ENCODE peak calls at places on chromosome 22, in seven cellular contexts. One of them, this sample, is unnamed.

GRCh38 chr22:46175631-46176030 is 25.3 kb downstream of the PPARA start:
- DNase-seq in AG04449: peak; percentile 44
- DNase-seq in thyroid gland: no peak
- DNase-seq in brain microvascular endothelial cell: no peak
- DNase-seq in dorsolateral prefrontal cortex: no peak
- DNase-seq in psoas muscle: no peak
- DNase-seq in Panc1: no peak
- DNase-seq in this sample: peak; percentile 65

GRCh38 chr22:32572741-32573140 is 98.1 kb downstream of the FBXO7 start:
- DNase-seq in AG04449: no peak
- DNase-seq in thyroid gland: no peak
- DNase-seq in brain microvascular endothelial cell: no peak
- DNase-seq in dorsolateral prefrontal cortex: no peak
- DNase-seq in psoas muscle: no peak
- DNase-seq in Panc1: no peak
- DNase-seq in this sample: no peak

GRCh38 chr22:32852346-32853251 is 51.1 kb downstream of the TIMP3 start:
- DNase-seq in AG04449: no peak
- DNase-seq in thyroid gland: peak; percentile 88
- DNase-seq in brain microvascular endothelial cell: peak; percentile 39
- DNase-seq in dorsolateral prefrontal cortex: no peak
- DNase-seq in psoas muscle: peak; percentile 52
- DNase-seq in Panc1: no peak
- DNase-seq in this sample: no peak

GRCh38 chr22:49239264-49240015 is 588.2 kb downstream of the BRD1 start:
- DNase-seq in AG04449: no peak
- DNase-seq in thyroid gland: no peak
- DNase-seq in brain microvascular endothelial cell: no peak
- DNase-seq in dorsolateral prefrontal cortex: no peak
- DNase-seq in psoas muscle: no peak
- DNase-seq in Panc1: no peak
- DNase-seq in this sample: no peak

GRCh38 chr22:29369460-29369859 is 18.9 kb downstream of the AP1B1 start:
- DNase-seq in AG04449: no peak
- DNase-seq in thyroid gland: peak; percentile 30
- DNase-seq in brain microvascular endothelial cell: peak; percentile 85
- DNase-seq in dorsolateral prefrontal cortex: peak; percentile 78
- DNase-seq in psoas muscle: peak; percentile 79
- DNase-seq in Panc1: no peak
- DNase-seq in this sample: no peak

GRCh38 chr22:22045576-22046335 is 63.2 kb upstream of the TOP3B start:
- DNase-seq in AG04449: no peak
- DNase-seq in thyroid gland: no peak
- DNase-seq in brain microvascular endothelial cell: no peak
- DNase-seq in dorsolateral prefrontal cortex: no peak
- DNase-seq in psoas muscle: no peak
- DNase-seq in Panc1: no peak
- DNase-seq in this sample: no peak

GRCh38 chr22:41917906-41918791 is 3.3 kb upstream of the SHISA8 start:
- DNase-seq in AG04449: no peak
- DNase-seq in thyroid gland: peak; percentile 25
- DNase-seq in brain microvascular endothelial cell: peak; percentile 29
- DNase-seq in dorsolateral prefrontal cortex: no peak
- DNase-seq in psoas muscle: peak; percentile 62
- DNase-seq in Panc1: no peak
- DNase-seq in this sample: no peak

GRCh38 chr22:24390576-24390975 is 36.8 kb upstream of the ADORA2A start:
- DNase-seq in AG04449: no peak
- DNase-seq in thyroid gland: no peak
- DNase-seq in brain microvascular endothelial cell: peak; percentile 50
- DNase-seq in dorsolateral prefrontal cortex: no peak
- DNase-seq in psoas muscle: peak; percentile 46
- DNase-seq in Panc1: no peak
- DNase-seq in this sample: no peak

GRCh38 chr22:44542561-44543222 is 44.7 kb upstream of the RTL6 start:
- DNase-seq in AG04449: no peak
- DNase-seq in thyroid gland: no peak
- DNase-seq in brain microvascular endothelial cell: no peak
- DNase-seq in dorsolateral prefrontal cortex: peak; percentile 25
- DNase-seq in psoas muscle: no peak
- DNase-seq in Panc1: no peak
- DNase-seq in this sample: no peak

GRCh38 chr22:17964153-17964552 is 60.2 kb downstream of the MICAL3 start:
- DNase-seq in AG04449: no peak
- DNase-seq in thyroid gland: peak; percentile 27
- DNase-seq in brain microvascular endothelial cell: no peak
- DNase-seq in dorsolateral prefrontal cortex: no peak
- DNase-seq in psoas muscle: no peak
- DNase-seq in Panc1: no peak
- DNase-seq in this sample: no peak

GRCh38 chr22:44786610-44787009 is 34.2 kb downstream of the ARHGAP8 start:
- DNase-seq in AG04449: no peak
- DNase-seq in thyroid gland: no peak
- DNase-seq in brain microvascular endothelial cell: no peak
- DNase-seq in dorsolateral prefrontal cortex: no peak
- DNase-seq in psoas muscle: no peak
- DNase-seq in Panc1: no peak
- DNase-seq in this sample: no peak

GRCh38 chr22:17167486-17167885 is 8.4 kb upstream of the HDHD5 start:
- DNase-seq in AG04449: no peak
- DNase-seq in thyroid gland: peak; percentile 40
- DNase-seq in brain microvascular endothelial cell: no peak
- DNase-seq in dorsolateral prefrontal cortex: peak; percentile 46
- DNase-seq in psoas muscle: peak; percentile 65
- DNase-seq in Panc1: no peak
- DNase-seq in this sample: no peak

GRCh38 chr22:50730013-50730891 is 7.8 kb upstream of the ACR start:
- DNase-seq in AG04449: no peak
- DNase-seq in thyroid gland: no peak
- DNase-seq in brain microvascular endothelial cell: no peak
- DNase-seq in dorsolateral prefrontal cortex: peak; percentile 31
- DNase-seq in psoas muscle: no peak
- DNase-seq in Panc1: no peak
- DNase-seq in this sample: no peak

GRCh38 chr22:46250783-46251125 is 661 bp upstream of the CDPF1 start:
- DNase-seq in AG04449: no peak
- DNase-seq in thyroid gland: no peak
- DNase-seq in brain microvascular endothelial cell: no peak
- DNase-seq in dorsolateral prefrontal cortex: no peak
- DNase-seq in psoas muscle: no peak
- DNase-seq in Panc1: no peak
- DNase-seq in this sample: no peak

GRCh38 chr22:25362883-25363240 is 143.4 kb downstream of the CRYBB2 start:
- DNase-seq in AG04449: no peak
- DNase-seq in thyroid gland: no peak
- DNase-seq in brain microvascular endothelial cell: no peak
- DNase-seq in dorsolateral prefrontal cortex: peak; percentile 38
- DNase-seq in psoas muscle: peak; percentile 7
- DNase-seq in Panc1: no peak
- DNase-seq in this sample: no peak

GRCh38 chr22:31585161-31585859 is 76.7 kb downstream of the PISD start:
- DNase-seq in AG04449: no peak
- DNase-seq in thyroid gland: no peak
- DNase-seq in brain microvascular endothelial cell: peak; percentile 86
- DNase-seq in dorsolateral prefrontal cortex: no peak
- DNase-seq in psoas muscle: no peak
- DNase-seq in Panc1: no peak
- DNase-seq in this sample: no peak

GRCh38 chr22:50342651-50343540 is at the start of gene PPP6R2:
- DNase-seq in AG04449: no peak
- DNase-seq in thyroid gland: peak; percentile 78
- DNase-seq in brain microvascular endothelial cell: peak; percentile 47
- DNase-seq in dorsolateral prefrontal cortex: peak; percentile 93
- DNase-seq in psoas muscle: peak; percentile 86
- DNase-seq in Panc1: no peak
- DNase-seq in this sample: no peak

GRCh38 chr22:41672780-41673509 is 15.7 kb downstream of the SNU13 start:
- DNase-seq in AG04449: no peak
- DNase-seq in thyroid gland: no peak
- DNase-seq in brain microvascular endothelial cell: no peak
- DNase-seq in dorsolateral prefrontal cortex: no peak
- DNase-seq in psoas muscle: no peak
- DNase-seq in Panc1: peak; percentile 38
- DNase-seq in this sample: no peak

GRCh38 chr22:23125512-23126103 is 16.2 kb downstream of the RSPH14 start:
- DNase-seq in AG04449: no peak
- DNase-seq in thyroid gland: no peak
- DNase-seq in brain microvascular endothelial cell: no peak
- DNase-seq in dorsolateral prefrontal cortex: no peak
- DNase-seq in psoas muscle: no peak
- DNase-seq in Panc1: no peak
- DNase-seq in this sample: no peak

GRCh38 chr22:32558681-32559355 is 84.2 kb downstream of the FBXO7 start:
- DNase-seq in AG04449: no peak
- DNase-seq in thyroid gland: peak; percentile 26
- DNase-seq in brain microvascular endothelial cell: peak; percentile 51
- DNase-seq in dorsolateral prefrontal cortex: no peak
- DNase-seq in psoas muscle: peak; percentile 85
- DNase-seq in Panc1: peak; percentile 42
- DNase-seq in this sample: peak; percentile 46

GRCh38 chr22:42800731-42801536 is 56.1 kb downstream of the ARFGAP3 start:
- DNase-seq in AG04449: no peak
- DNase-seq in thyroid gland: no peak
- DNase-seq in brain microvascular endothelial cell: no peak
- DNase-seq in dorsolateral prefrontal cortex: no peak
- DNase-seq in psoas muscle: no peak
- DNase-seq in Panc1: no peak
- DNase-seq in this sample: no peak

GRCh38 chr22:33492210-33492651 is 428.0 kb downstream of the LARGE1 start:
- DNase-seq in AG04449: no peak
- DNase-seq in thyroid gland: no peak
- DNase-seq in brain microvascular endothelial cell: no peak
- DNase-seq in dorsolateral prefrontal cortex: no peak
- DNase-seq in psoas muscle: no peak
- DNase-seq in Panc1: no peak
- DNase-seq in this sample: no peak

GRCh38 chr22:36829370-36830002 is 12.7 kb upstream of the PVALB start:
- DNase-seq in AG04449: no peak
- DNase-seq in thyroid gland: peak; percentile 67
- DNase-seq in brain microvascular endothelial cell: no peak
- DNase-seq in dorsolateral prefrontal cortex: no peak
- DNase-seq in psoas muscle: no peak
- DNase-seq in Panc1: no peak
- DNase-seq in this sample: no peak

GRCh38 chr22:50314455-50315288 is 7.2 kb upstream of the PLXNB2 start:
- DNase-seq in AG04449: no peak
- DNase-seq in thyroid gland: peak; percentile 85
- DNase-seq in brain microvascular endothelial cell: no peak
- DNase-seq in dorsolateral prefrontal cortex: no peak
- DNase-seq in psoas muscle: peak; percentile 57
- DNase-seq in Panc1: no peak
- DNase-seq in this sample: no peak

GRCh38 chr22:17158176-17158567 is 905 bp downstream of the HDHD5 start:
- DNase-seq in AG04449: no peak
- DNase-seq in thyroid gland: no peak
- DNase-seq in brain microvascular endothelial cell: no peak
- DNase-seq in dorsolateral prefrontal cortex: no peak
- DNase-seq in psoas muscle: no peak
- DNase-seq in Panc1: no peak
- DNase-seq in this sample: no peak

DNA sequence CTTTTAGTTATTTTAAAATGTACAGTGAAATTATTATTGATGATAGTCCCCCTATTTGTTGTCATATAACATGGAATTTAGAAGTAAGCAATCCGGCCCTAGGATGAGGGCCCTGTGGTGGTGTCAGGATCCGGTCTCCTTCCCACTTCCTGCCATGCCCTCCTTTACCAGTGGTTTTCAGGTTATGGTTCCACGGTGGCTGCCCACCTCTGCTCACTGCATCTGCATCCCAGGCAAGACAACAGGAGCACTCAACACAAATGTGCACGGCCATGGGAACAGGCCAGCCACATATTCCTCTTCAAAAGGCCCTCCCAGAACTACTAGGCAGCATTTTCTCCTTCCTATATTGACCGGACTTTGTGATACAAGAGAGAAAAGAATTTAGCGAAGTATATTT is 1007.2 kb downstream of the TBC1D22A start:
- DNase-seq in AG04449: no peak
- DNase-seq in thyroid gland: no peak
- DNase-seq in brain microvascular endothelial cell: no peak
- DNase-seq in dorsolateral prefrontal cortex: no peak
- DNase-seq in psoas muscle: no peak
- DNase-seq in Panc1: no peak
- DNase-seq in this sample: no peak
- H3K4me3 ChIP-seq in AG04449: no peak overlapping the region
- H3K4me3 ChIP-seq in thyroid gland: no peak overlapping the region
- H3K4me3 ChIP-seq in brain microvascular endothelial cell: no peak overlapping the region
- H3K4me3 ChIP-seq in dorsolateral prefrontal cortex: no peak overlapping the region
- H3K4me3 ChIP-seq in psoas muscle: no peak overlapping the region
- H3K4me3 ChIP-seq in Panc1: no peak overlapping the region
- H3K4me3 ChIP-seq in this sample: no peak overlapping the region

GRCh38 chr22:30386960-30387848 is at the start of gene RNF215:
- DNase-seq in AG04449: no peak
- DNase-seq in thyroid gland: peak; percentile 77
- DNase-seq in brain microvascular endothelial cell: peak; percentile 34
- DNase-seq in dorsolateral prefrontal cortex: peak; percentile 92
- DNase-seq in psoas muscle: peak; percentile 85
- DNase-seq in Panc1: no peak
- DNase-seq in this sample: no peak
- TF ChIP-seq CTCF in AG04449: peak; percentile 91
- TF ChIP-seq CTCF in thyroid gland: peak; percentile 89
- TF ChIP-seq CTCF in brain microvascular endothelial cell: peak; percentile 72
- TF ChIP-seq CTCF in dorsolateral prefrontal cortex: peak; percentile 82
- TF ChIP-seq CTCF in psoas muscle: peak; percentile 99
- TF ChIP-seq CTCF in Panc1: peak; percentile 95
- TF ChIP-seq CTCF in this sample: peak; percentile 82

GRCh38 chr22:27872488-27872887 is 46.6 kb downstream of the PITPNB start:
- DNase-seq in AG04449: no peak
- DNase-seq in thyroid gland: no peak
- DNase-seq in brain microvascular endothelial cell: no peak
- DNase-seq in dorsolateral prefrontal cortex: no peak
- DNase-seq in psoas muscle: no peak
- DNase-seq in Panc1: no peak
- DNase-seq in this sample: no peak
- H3K4me3 ChIP-seq in AG04449: no peak overlapping the region
- H3K4me3 ChIP-seq in thyroid gland: no peak overlapping the region
- H3K4me3 ChIP-seq in brain microvascular endothelial cell: no peak overlapping the region
- H3K4me3 ChIP-seq in dorsolateral prefrontal cortex: no peak overlapping the region
- H3K4me3 ChIP-seq in psoas muscle: no peak overlapping the region
- H3K4me3 ChIP-seq in Panc1: no peak overlapping the region
- H3K4me3 ChIP-seq in this sample: no peak overlapping the region

GRCh38 chr22:38260760-38261477 is 11.9 kb downstream of the TMEM184B start:
- DNase-seq in AG04449: no peak
- DNase-seq in thyroid gland: peak; percentile 50
- DNase-seq in brain microvascular endothelial cell: no peak
- DNase-seq in dorsolateral prefrontal cortex: peak; percentile 66
- DNase-seq in psoas muscle: no peak
- DNase-seq in Panc1: no peak
- DNase-seq in this sample: no peak
- TF ChIP-seq CTCF in AG04449: peak; percentile 23
- TF ChIP-seq CTCF in thyroid gland: no peak
- TF ChIP-seq CTCF in brain microvascular endothelial cell: peak; percentile 49
- TF ChIP-seq CTCF in dorsolateral prefrontal cortex: peak; percentile 20
- TF ChIP-seq CTCF in psoas muscle: no peak
- TF ChIP-seq CTCF in Panc1: no peak
- TF ChIP-seq CTCF in this sample: peak; percentile 22

DNA sequence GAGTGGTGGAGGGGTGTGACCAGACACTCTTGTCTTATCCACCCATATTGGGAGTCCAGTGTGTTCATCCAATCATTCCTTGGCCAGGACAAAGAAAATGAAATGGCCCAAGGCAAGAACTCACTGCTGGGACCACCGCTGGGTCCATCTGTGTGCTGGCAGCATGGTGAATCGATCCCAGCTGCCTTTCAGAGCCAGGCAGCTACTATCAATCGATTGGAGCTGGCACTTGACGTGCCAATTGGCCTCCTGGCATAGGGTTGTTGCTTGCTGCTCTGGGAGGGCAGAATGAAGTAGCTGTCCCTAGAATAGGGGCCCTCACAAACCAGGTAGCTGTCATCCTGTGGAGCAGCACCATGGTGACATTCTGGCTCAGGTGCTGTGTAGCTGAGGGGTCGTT is 1.4 kb upstream of the ARVCF start:
- DNase-seq in AG04449: no peak
- DNase-seq in thyroid gland: no peak
- DNase-seq in brain microvascular endothelial cell: no peak
- DNase-seq in dorsolateral prefrontal cortex: no peak
- DNase-seq in psoas muscle: no peak
- DNase-seq in Panc1: no peak
- DNase-seq in this sample: no peak
- H3K4me3 ChIP-seq in AG04449: no peak overlapping the region
- H3K4me3 ChIP-seq in thyroid gland: no peak overlapping the region
- H3K4me3 ChIP-seq in brain microvascular endothelial cell: no peak overlapping the region
- H3K4me3 ChIP-seq in dorsolateral prefrontal cortex: no peak overlapping the region
- H3K4me3 ChIP-seq in psoas muscle: no peak overlapping the region
- H3K4me3 ChIP-seq in Panc1: no peak overlapping the region
- H3K4me3 ChIP-seq in this sample: no peak overlapping the region